ENCODE peak calls at places on chromosomes 11 and 22, in six cellular contexts. One of them, this sample, is unnamed.

GRCh38 chr22:37328017-37328416 is 45.7 kb downstream of the CYTH4 start:
- DNase-seq in SK-N-SH: no peak
- DNase-seq in HepG2: no peak
- DNase-seq in K562: no peak
- DNase-seq in GM12878: no peak
- DNase-seq in H1: no peak
- DNase-seq in this sample: no peak

GRCh38 chr22:39932918-39933649 is 27.1 kb upstream of the TMA7B start:
- DNase-seq in SK-N-SH: no peak
- DNase-seq in HepG2: peak; percentile 29
- DNase-seq in K562: peak; percentile 82
- DNase-seq in GM12878: no peak
- DNase-seq in H1: peak; percentile 78
- DNase-seq in this sample: peak; percentile 50

GRCh38 chr11:106457727-106458126 is 380.3 kb downstream of the AASDHPPT start:
- DNase-seq in SK-N-SH: no peak
- DNase-seq in HepG2: peak; percentile 10
- DNase-seq in K562: no peak
- DNase-seq in GM12878: no peak
- DNase-seq in H1: no peak
- DNase-seq in this sample: no peak

GRCh38 chr11:86746509-86746908 is 53.8 kb upstream of the PRSS23 start:
- DNase-seq in SK-N-SH: peak; percentile 64
- DNase-seq in HepG2: no peak
- DNase-seq in K562: no peak
- DNase-seq in GM12878: no peak
- DNase-seq in H1: no peak
- DNase-seq in this sample: no peak

GRCh38 chr22:23437779-23438178 is 142.3 kb downstream of the IGLL1 start:
- DNase-seq in SK-N-SH: no peak
- DNase-seq in HepG2: no peak
- DNase-seq in K562: no peak
- DNase-seq in GM12878: no peak
- DNase-seq in H1: no peak
- DNase-seq in this sample: peak; percentile 56

GRCh38 chr11:12725863-12726666 is 51.8 kb downstream of the TEAD1 start:
- DNase-seq in SK-N-SH: no peak
- DNase-seq in HepG2: no peak
- DNase-seq in K562: peak; percentile 67
- DNase-seq in GM12878: no peak
- DNase-seq in H1: no peak
- DNase-seq in this sample: no peak

GRCh38 chr11:14636119-14636518 is 7.5 kb upstream of the PDE3B start:
- DNase-seq in SK-N-SH: no peak
- DNase-seq in HepG2: no peak
- DNase-seq in K562: no peak
- DNase-seq in GM12878: no peak
- DNase-seq in H1: no peak
- DNase-seq in this sample: peak; percentile 68

GRCh38 chr11:8691601-8692000 is 9.0 kb downstream of the RPL27A start:
- DNase-seq in SK-N-SH: no peak
- DNase-seq in HepG2: no peak
- DNase-seq in K562: no peak
- DNase-seq in GM12878: no peak
- DNase-seq in H1: no peak
- DNase-seq in this sample: no peak

GRCh38 chr22:19580291-19580890 is 56.2 kb upstream of the CLDN5 start:
- DNase-seq in SK-N-SH: no peak
- DNase-seq in HepG2: no peak
- DNase-seq in K562: no peak
- DNase-seq in GM12878: no peak
- DNase-seq in H1: no peak
- DNase-seq in this sample: no peak

GRCh38 chr11:97259884-97260283 is 870.1 kb downstream of the JRKL start:
- DNase-seq in SK-N-SH: no peak
- DNase-seq in HepG2: no peak
- DNase-seq in K562: no peak
- DNase-seq in GM12878: no peak
- DNase-seq in H1: no peak
- DNase-seq in this sample: no peak

GRCh38 chr22:26401726-26402125 is 27.3 kb upstream of the ASPHD2 start:
- DNase-seq in SK-N-SH: no peak
- DNase-seq in HepG2: no peak
- DNase-seq in K562: peak; percentile 72
- DNase-seq in GM12878: no peak
- DNase-seq in H1: no peak
- DNase-seq in this sample: no peak

GRCh38 chr11:75560644-75561043 is 1.4 kb upstream of the SERPINH1 start:
- DNase-seq in SK-N-SH: no peak
- DNase-seq in HepG2: no peak
- DNase-seq in K562: no peak
- DNase-seq in GM12878: no peak
- DNase-seq in H1: no peak
- DNase-seq in this sample: no peak

GRCh38 chr11:125170406-125171031 is 6.0 kb downstream of the PKNOX2 start:
- DNase-seq in SK-N-SH: peak; percentile 38
- DNase-seq in HepG2: no peak
- DNase-seq in K562: peak; percentile 37
- DNase-seq in GM12878: no peak
- DNase-seq in H1: no peak
- DNase-seq in this sample: no peak

GRCh38 chr11:76023408-76024068 is 182.8 kb downstream of the WNT11 start:
- DNase-seq in SK-N-SH: no peak
- DNase-seq in HepG2: no peak
- DNase-seq in K562: peak; percentile 26
- DNase-seq in GM12878: no peak
- DNase-seq in H1: no peak
- DNase-seq in this sample: no peak

GRCh38 chr22:17112491-17113042 is 8.6 kb downstream of the TMEM121B start:
- DNase-seq in SK-N-SH: no peak
- DNase-seq in HepG2: no peak
- DNase-seq in K562: no peak
- DNase-seq in GM12878: no peak
- DNase-seq in H1: no peak
- DNase-seq in this sample: no peak

GRCh38 chr11:117438371-117439000 is 110.8 kb downstream of the CEP164 start:
- DNase-seq in SK-N-SH: no peak
- DNase-seq in HepG2: no peak
- DNase-seq in K562: peak; percentile 35
- DNase-seq in GM12878: no peak
- DNase-seq in H1: no peak
- DNase-seq in this sample: no peak

GRCh38 chr22:40006641-40007040 is 11.9 kb downstream of the FAM83F start:
- DNase-seq in SK-N-SH: no peak
- DNase-seq in HepG2: no peak
- DNase-seq in K562: no peak
- DNase-seq in GM12878: no peak
- DNase-seq in H1: no peak
- DNase-seq in this sample: no peak

GRCh38 chr11:118790357-118791014 is 478 bp downstream of the DDX6 start:
- DNase-seq in SK-N-SH: peak; percentile 79
- DNase-seq in HepG2: peak; percentile 59
- DNase-seq in K562: peak; percentile 81
- DNase-seq in GM12878: peak; percentile 26
- DNase-seq in H1: no peak
- DNase-seq in this sample: peak; percentile 47

GRCh38 chr11:383431-383830 is 10.6 kb upstream of the PKP3 start:
- DNase-seq in SK-N-SH: peak; percentile 55
- DNase-seq in HepG2: no peak
- DNase-seq in K562: no peak
- DNase-seq in GM12878: no peak
- DNase-seq in H1: no peak
- DNase-seq in this sample: no peak

GRCh38 chr11:79403839-79404238 is 37.0 kb downstream of the TENM4 start:
- DNase-seq in SK-N-SH: no peak
- DNase-seq in HepG2: no peak
- DNase-seq in K562: no peak
- DNase-seq in GM12878: no peak
- DNase-seq in H1: no peak
- DNase-seq in this sample: no peak

GRCh38 chr11:36312593-36312990 is 16.5 kb downstream of the PRR5L start:
- DNase-seq in SK-N-SH: no peak
- DNase-seq in HepG2: no peak
- DNase-seq in K562: no peak
- DNase-seq in GM12878: no peak
- DNase-seq in H1: no peak
- DNase-seq in this sample: no peak

GRCh38 chr11:33454264-33454663 is 197.1 kb downstream of the HIPK3 start:
- DNase-seq in SK-N-SH: peak; percentile 62
- DNase-seq in HepG2: no peak
- DNase-seq in K562: no peak
- DNase-seq in GM12878: no peak
- DNase-seq in H1: no peak
- DNase-seq in this sample: no peak

GRCh38 chr11:30313580-30313979 is 9.3 kb upstream of the ARL14EP start:
- DNase-seq in SK-N-SH: no peak
- DNase-seq in HepG2: no peak
- DNase-seq in K562: no peak
- DNase-seq in GM12878: no peak
- DNase-seq in H1: no peak
- DNase-seq in this sample: no peak

GRCh38 chr22:38239101-38239761 is 33.6 kb downstream of the TMEM184B start:
- DNase-seq in SK-N-SH: no peak
- DNase-seq in HepG2: no peak
- DNase-seq in K562: no peak
- DNase-seq in GM12878: no peak
- DNase-seq in H1: no peak
- DNase-seq in this sample: no peak

GRCh38 chr11:98772799-98773198 is 247.9 kb upstream of the CNTN5 start:
- DNase-seq in SK-N-SH: no peak
- DNase-seq in HepG2: no peak
- DNase-seq in K562: no peak
- DNase-seq in GM12878: no peak
- DNase-seq in H1: no peak
- DNase-seq in this sample: no peak
- TF ChIP-seq CTCF in SK-N-SH: no peak
- TF ChIP-seq CTCF in HepG2: no peak
- TF ChIP-seq CTCF in K562: no peak
- TF ChIP-seq CTCF in GM12878: no peak
- TF ChIP-seq CTCF in H1: no peak
- TF ChIP-seq CTCF in this sample: no peak

GRCh38 chr11:34754171-34754823 is 133.4 kb downstream of the EHF start:
- DNase-seq in SK-N-SH: no peak
- DNase-seq in HepG2: no peak
- DNase-seq in K562: no peak
- DNase-seq in GM12878: no peak
- DNase-seq in H1: no peak
- DNase-seq in this sample: no peak
- TF ChIP-seq GABPA in SK-N-SH: no peak
- TF ChIP-seq GABPA in HepG2: no peak
- TF ChIP-seq GABPA in K562: no peak
- TF ChIP-seq GABPA in GM12878: no peak
- TF ChIP-seq GABPA in H1: no peak
- TF ChIP-seq GABPA in this sample: no peak

GRCh38 chr11:2698386-2699184 is 1.2 kb downstream of the KCNQ1OT1 start:
- DNase-seq in SK-N-SH: no peak
- DNase-seq in HepG2: no peak
- DNase-seq in K562: no peak
- DNase-seq in GM12878: no peak
- DNase-seq in H1: no peak
- DNase-seq in this sample: no peak
- TF ChIP-seq CTCF in SK-N-SH: no peak
- TF ChIP-seq CTCF in HepG2: peak; percentile 27
- TF ChIP-seq CTCF in K562: no peak
- TF ChIP-seq CTCF in GM12878: no peak
- TF ChIP-seq CTCF in H1: peak; percentile 25
- TF ChIP-seq CTCF in this sample: no peak

GRCh38 chr11:101870510-101870909 is 44.3 kb upstream of the CEP126 start:
- DNase-seq in SK-N-SH: no peak
- DNase-seq in HepG2: no peak
- DNase-seq in K562: no peak
- DNase-seq in GM12878: no peak
- DNase-seq in H1: no peak
- DNase-seq in this sample: no peak
- TF ChIP-seq GABPA in SK-N-SH: no peak
- TF ChIP-seq GABPA in HepG2: no peak
- TF ChIP-seq GABPA in K562: no peak
- TF ChIP-seq GABPA in GM12878: no peak
- TF ChIP-seq GABPA in H1: no peak
- TF ChIP-seq GABPA in this sample: no peak

GRCh38 chr11:121864660-121865059 is 251.4 kb downstream of the BLID start:
- DNase-seq in SK-N-SH: no peak
- DNase-seq in HepG2: peak; percentile 19
- DNase-seq in K562: no peak
- DNase-seq in GM12878: no peak
- DNase-seq in H1: no peak
- DNase-seq in this sample: no peak
- TF ChIP-seq CTCF in SK-N-SH: no peak
- TF ChIP-seq CTCF in HepG2: peak; percentile 44
- TF ChIP-seq CTCF in K562: no peak
- TF ChIP-seq CTCF in GM12878: no peak
- TF ChIP-seq CTCF in H1: no peak
- TF ChIP-seq CTCF in this sample: no peak

DNA sequence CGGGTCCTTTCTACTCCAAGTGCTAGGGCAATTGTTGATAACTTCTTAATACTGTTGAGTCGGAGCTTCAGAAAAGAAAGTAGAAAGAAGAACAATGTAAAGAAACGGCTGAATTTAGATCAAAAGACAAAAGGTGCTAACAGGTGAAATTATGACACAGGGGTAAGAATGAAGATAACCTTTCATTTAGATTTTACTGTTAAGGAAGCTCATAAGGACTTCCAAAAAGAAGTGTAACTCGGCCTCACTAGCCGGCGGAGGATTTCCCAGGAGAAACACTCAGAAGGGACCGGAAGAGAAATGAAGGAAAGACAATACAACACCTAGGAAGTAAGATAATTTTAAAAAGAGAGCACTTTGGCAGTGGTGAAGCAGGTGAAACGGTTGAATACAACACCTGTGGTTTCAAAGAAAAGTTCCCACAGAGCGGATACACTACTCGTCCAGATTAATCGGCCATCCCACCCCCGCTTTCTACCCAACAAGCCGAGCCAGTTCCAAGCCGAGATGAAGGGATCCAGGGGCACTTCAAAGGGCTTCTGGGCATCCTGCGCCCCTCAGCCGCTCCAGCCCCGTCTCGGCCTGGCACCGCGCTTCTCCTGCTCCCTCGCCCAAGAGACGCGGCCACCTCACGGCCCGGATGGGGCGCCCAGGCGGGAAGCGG is 737 bp downstream of the PPP2R1B start:
- DNase-seq in SK-N-SH: no peak
- DNase-seq in HepG2: no peak
- DNase-seq in K562: no peak
- DNase-seq in GM12878: no peak
- DNase-seq in H1: peak; percentile 15
- DNase-seq in this sample: no peak
- TF ChIP-seq GABPA in SK-N-SH: no peak
- TF ChIP-seq GABPA in HepG2: no peak
- TF ChIP-seq GABPA in K562: no peak
- TF ChIP-seq GABPA in GM12878: no peak
- TF ChIP-seq GABPA in H1: no peak
- TF ChIP-seq GABPA in this sample: no peak

This sample was measured in HL-60.